ENCODE peak calls at places on chromosomes 1 and 21, in ten cellular contexts. One of them, this sample, is unnamed.

GRCh38 chr1:28134651-28135207 is 41.8 kb downstream of the PTAFR start:
- DNase-seq in glutamatergic neuron: no peak
- DNase-seq in activated CD4-positive, alpha-beta T cell treated with anti-CD3 and anti-CD28 coated beads, Interleukin-2, amount 10 ng/mL, durations not matched to agents 7 days and 5 days: no peak
- DNase-seq in activated CD4-positive, alpha-beta memory T cell treated with anti-CD3 and anti-CD28 coated beads, Interleukin-2, amount 10 ng/mL, durations not matched to agents 7 days and 5 days: no peak
- DNase-seq in aorta: no peak
- DNase-seq in activated naive CD4-positive, alpha-beta T cell: no peak
- DNase-seq in cardiac muscle cell: no peak
- DNase-seq in tibial artery: no peak
- DNase-seq in EL: no peak
- DNase-seq in NCI-H1092: no peak
- DNase-seq in this sample: no peak

GRCh38 chr1:3161130-3161840 is 92.3 kb downstream of the PRDM16 start:
- DNase-seq in cardiac muscle cell: no peak
- DNase-seq in activated naive CD4-positive, alpha-beta T cell: no peak
- DNase-seq in activated CD4-positive, alpha-beta memory T cell treated with anti-CD3 and anti-CD28 coated beads, Interleukin-2, amount 10 ng/mL, durations not matched to agents 7 days and 5 days: no peak
- DNase-seq in NCI-H1092: no peak
- DNase-seq in EL: no peak
- DNase-seq in tibial artery: no peak
- DNase-seq in aorta: no peak
- DNase-seq in activated CD4-positive, alpha-beta T cell treated with anti-CD3 and anti-CD28 coated beads, Interleukin-2, amount 10 ng/mL, durations not matched to agents 7 days and 5 days: no peak
- DNase-seq in glutamatergic neuron: no peak
- DNase-seq in this sample: no peak

GRCh38 chr21:42542196-42542595 is 28.5 kb downstream of the SLC37A1 start:
- DNase-seq in EL: no peak
- DNase-seq in activated CD4-positive, alpha-beta memory T cell treated with anti-CD3 and anti-CD28 coated beads, Interleukin-2, amount 10 ng/mL, durations not matched to agents 7 days and 5 days: no peak
- DNase-seq in tibial artery: no peak
- DNase-seq in activated CD4-positive, alpha-beta T cell treated with anti-CD3 and anti-CD28 coated beads, Interleukin-2, amount 10 ng/mL, durations not matched to agents 7 days and 5 days: no peak
- DNase-seq in cardiac muscle cell: no peak
- DNase-seq in NCI-H1092: no peak
- DNase-seq in aorta: peak
- DNase-seq in glutamatergic neuron: peak
- DNase-seq in activated naive CD4-positive, alpha-beta T cell: no peak
- DNase-seq in this sample: peak

GRCh38 chr1:89990976-89991831 is 3.7 kb upstream of the ZNF326 start:
- DNase-seq in activated CD4-positive, alpha-beta T cell treated with anti-CD3 and anti-CD28 coated beads, Interleukin-2, amount 10 ng/mL, durations not matched to agents 7 days and 5 days: no peak
- DNase-seq in cardiac muscle cell: no peak
- DNase-seq in activated CD4-positive, alpha-beta memory T cell treated with anti-CD3 and anti-CD28 coated beads, Interleukin-2, amount 10 ng/mL, durations not matched to agents 7 days and 5 days: no peak
- DNase-seq in activated naive CD4-positive, alpha-beta T cell: no peak
- DNase-seq in aorta: no peak
- DNase-seq in EL: no peak
- DNase-seq in glutamatergic neuron: no peak
- DNase-seq in NCI-H1092: no peak
- DNase-seq in tibial artery: no peak
- DNase-seq in this sample: no peak

GRCh38 chr1:10691075-10691739 is 105.2 kb downstream of the CASZ1 start:
- DNase-seq in activated naive CD4-positive, alpha-beta T cell: no peak
- DNase-seq in glutamatergic neuron: no peak
- DNase-seq in activated CD4-positive, alpha-beta memory T cell treated with anti-CD3 and anti-CD28 coated beads, Interleukin-2, amount 10 ng/mL, durations not matched to agents 7 days and 5 days: no peak
- DNase-seq in aorta: no peak
- DNase-seq in activated CD4-positive, alpha-beta T cell treated with anti-CD3 and anti-CD28 coated beads, Interleukin-2, amount 10 ng/mL, durations not matched to agents 7 days and 5 days: no peak
- DNase-seq in tibial artery: no peak
- DNase-seq in EL: no peak
- DNase-seq in NCI-H1092: no peak
- DNase-seq in cardiac muscle cell: no peak
- DNase-seq in this sample: no peak

GRCh38 chr1:235624751-235625192 is 24.8 kb downstream of the GNG4 start:
- DNase-seq in NCI-H1092: no peak
- DNase-seq in activated naive CD4-positive, alpha-beta T cell: no peak
- DNase-seq in cardiac muscle cell: peak
- DNase-seq in EL: no peak
- DNase-seq in tibial artery: no peak
- DNase-seq in activated CD4-positive, alpha-beta memory T cell treated with anti-CD3 and anti-CD28 coated beads, Interleukin-2, amount 10 ng/mL, durations not matched to agents 7 days and 5 days: no peak
- DNase-seq in activated CD4-positive, alpha-beta T cell treated with anti-CD3 and anti-CD28 coated beads, Interleukin-2, amount 10 ng/mL, durations not matched to agents 7 days and 5 days: no peak
- DNase-seq in aorta: peak
- DNase-seq in glutamatergic neuron: no peak
- DNase-seq in this sample: no peak

GRCh38 chr1:88727205-88727604 is 43.1 kb downstream of the PKN2 start:
- DNase-seq in EL: no peak
- DNase-seq in activated naive CD4-positive, alpha-beta T cell: no peak
- DNase-seq in activated CD4-positive, alpha-beta memory T cell treated with anti-CD3 and anti-CD28 coated beads, Interleukin-2, amount 10 ng/mL, durations not matched to agents 7 days and 5 days: no peak
- DNase-seq in activated CD4-positive, alpha-beta T cell treated with anti-CD3 and anti-CD28 coated beads, Interleukin-2, amount 10 ng/mL, durations not matched to agents 7 days and 5 days: no peak
- DNase-seq in aorta: no peak
- DNase-seq in NCI-H1092: no peak
- DNase-seq in glutamatergic neuron: no peak
- DNase-seq in tibial artery: no peak
- DNase-seq in cardiac muscle cell: no peak
- DNase-seq in this sample: no peak

GRCh38 chr1:59229138-59229537 is 67.8 kb upstream of the FGGY start:
- DNase-seq in aorta: no peak
- DNase-seq in activated naive CD4-positive, alpha-beta T cell: no peak
- DNase-seq in activated CD4-positive, alpha-beta memory T cell treated with anti-CD3 and anti-CD28 coated beads, Interleukin-2, amount 10 ng/mL, durations not matched to agents 7 days and 5 days: no peak
- DNase-seq in EL: no peak
- DNase-seq in glutamatergic neuron: no peak
- DNase-seq in cardiac muscle cell: peak
- DNase-seq in tibial artery: no peak
- DNase-seq in activated CD4-positive, alpha-beta T cell treated with anti-CD3 and anti-CD28 coated beads, Interleukin-2, amount 10 ng/mL, durations not matched to agents 7 days and 5 days: no peak
- DNase-seq in NCI-H1092: no peak
- DNase-seq in this sample: no peak

GRCh38 chr1:31683997-31684396 is 19.8 kb downstream of the COL16A1 start:
- DNase-seq in NCI-H1092: no peak
- DNase-seq in aorta: no peak
- DNase-seq in glutamatergic neuron: no peak
- DNase-seq in cardiac muscle cell: no peak
- DNase-seq in tibial artery: no peak
- DNase-seq in activated CD4-positive, alpha-beta T cell treated with anti-CD3 and anti-CD28 coated beads, Interleukin-2, amount 10 ng/mL, durations not matched to agents 7 days and 5 days: no peak
- DNase-seq in activated CD4-positive, alpha-beta memory T cell treated with anti-CD3 and anti-CD28 coated beads, Interleukin-2, amount 10 ng/mL, durations not matched to agents 7 days and 5 days: no peak
- DNase-seq in activated naive CD4-positive, alpha-beta T cell: no peak
- DNase-seq in EL: no peak
- DNase-seq in this sample: no peak

GRCh38 chr21:42659416-42660117 is 6.1 kb downstream of the PDE9A start:
- DNase-seq in activated naive CD4-positive, alpha-beta T cell: no peak
- DNase-seq in EL: no peak
- DNase-seq in activated CD4-positive, alpha-beta T cell treated with anti-CD3 and anti-CD28 coated beads, Interleukin-2, amount 10 ng/mL, durations not matched to agents 7 days and 5 days: no peak
- DNase-seq in cardiac muscle cell: no peak
- DNase-seq in tibial artery: no peak
- DNase-seq in aorta: no peak
- DNase-seq in glutamatergic neuron: no peak
- DNase-seq in activated CD4-positive, alpha-beta memory T cell treated with anti-CD3 and anti-CD28 coated beads, Interleukin-2, amount 10 ng/mL, durations not matched to agents 7 days and 5 days: no peak
- DNase-seq in NCI-H1092: no peak
- DNase-seq in this sample: no peak

GRCh38 chr1:72830606-72831390 is 548.5 kb upstream of the NEGR1 start:
- DNase-seq in NCI-H1092: no peak
- DNase-seq in EL: no peak
- DNase-seq in activated naive CD4-positive, alpha-beta T cell: no peak
- DNase-seq in glutamatergic neuron: no peak
- DNase-seq in tibial artery: no peak
- DNase-seq in activated CD4-positive, alpha-beta T cell treated with anti-CD3 and anti-CD28 coated beads, Interleukin-2, amount 10 ng/mL, durations not matched to agents 7 days and 5 days: no peak
- DNase-seq in aorta: no peak
- DNase-seq in cardiac muscle cell: no peak
- DNase-seq in activated CD4-positive, alpha-beta memory T cell treated with anti-CD3 and anti-CD28 coated beads, Interleukin-2, amount 10 ng/mL, durations not matched to agents 7 days and 5 days: no peak
- DNase-seq in this sample: no peak

GRCh38 chr1:109667452-109668122 is at the start of gene GSTM2:
- DNase-seq in activated CD4-positive, alpha-beta memory T cell treated with anti-CD3 and anti-CD28 coated beads, Interleukin-2, amount 10 ng/mL, durations not matched to agents 7 days and 5 days: peak
- DNase-seq in aorta: peak
- DNase-seq in tibial artery: peak
- DNase-seq in glutamatergic neuron: peak
- DNase-seq in activated naive CD4-positive, alpha-beta T cell: peak
- DNase-seq in EL: peak
- DNase-seq in activated CD4-positive, alpha-beta T cell treated with anti-CD3 and anti-CD28 coated beads, Interleukin-2, amount 10 ng/mL, durations not matched to agents 7 days and 5 days: peak
- DNase-seq in NCI-H1092: peak
- DNase-seq in cardiac muscle cell: peak
- DNase-seq in this sample: peak

GRCh38 chr1:225815526-225816178 is 5.7 kb downstream of the EPHX1 start:
- DNase-seq in tibial artery: peak
- DNase-seq in NCI-H1092: no peak
- DNase-seq in EL: no peak
- DNase-seq in activated CD4-positive, alpha-beta T cell treated with anti-CD3 and anti-CD28 coated beads, Interleukin-2, amount 10 ng/mL, durations not matched to agents 7 days and 5 days: no peak
- DNase-seq in cardiac muscle cell: no peak
- DNase-seq in activated CD4-positive, alpha-beta memory T cell treated with anti-CD3 and anti-CD28 coated beads, Interleukin-2, amount 10 ng/mL, durations not matched to agents 7 days and 5 days: no peak
- DNase-seq in aorta: no peak
- DNase-seq in activated naive CD4-positive, alpha-beta T cell: no peak
- DNase-seq in glutamatergic neuron: no peak
- DNase-seq in this sample: no peak

GRCh38 chr1:8625480-8625879 is 192.0 kb downstream of the RERE start:
- DNase-seq in activated CD4-positive, alpha-beta T cell treated with anti-CD3 and anti-CD28 coated beads, Interleukin-2, amount 10 ng/mL, durations not matched to agents 7 days and 5 days: no peak
- DNase-seq in NCI-H1092: no peak
- DNase-seq in activated naive CD4-positive, alpha-beta T cell: no peak
- DNase-seq in aorta: no peak
- DNase-seq in cardiac muscle cell: no peak
- DNase-seq in glutamatergic neuron: no peak
- DNase-seq in EL: no peak
- DNase-seq in activated CD4-positive, alpha-beta memory T cell treated with anti-CD3 and anti-CD28 coated beads, Interleukin-2, amount 10 ng/mL, durations not matched to agents 7 days and 5 days: no peak
- DNase-seq in tibial artery: no peak
- DNase-seq in this sample: no peak

GRCh38 chr1:112255080-112255479 is 140.9 kb upstream of the CTTNBP2NL start:
- DNase-seq in activated naive CD4-positive, alpha-beta T cell: no peak
- DNase-seq in activated CD4-positive, alpha-beta memory T cell treated with anti-CD3 and anti-CD28 coated beads, Interleukin-2, amount 10 ng/mL, durations not matched to agents 7 days and 5 days: no peak
- DNase-seq in aorta: no peak
- DNase-seq in cardiac muscle cell: no peak
- DNase-seq in NCI-H1092: no peak
- DNase-seq in tibial artery: no peak
- DNase-seq in EL: no peak
- DNase-seq in activated CD4-positive, alpha-beta T cell treated with anti-CD3 and anti-CD28 coated beads, Interleukin-2, amount 10 ng/mL, durations not matched to agents 7 days and 5 days: no peak
- DNase-seq in glutamatergic neuron: no peak
- DNase-seq in this sample: no peak

GRCh38 chr1:3587133-3587733 is 24.1 kb downstream of the MEGF6 start:
- DNase-seq in EL: peak
- DNase-seq in aorta: no peak
- DNase-seq in activated CD4-positive, alpha-beta memory T cell treated with anti-CD3 and anti-CD28 coated beads, Interleukin-2, amount 10 ng/mL, durations not matched to agents 7 days and 5 days: no peak
- DNase-seq in activated CD4-positive, alpha-beta T cell treated with anti-CD3 and anti-CD28 coated beads, Interleukin-2, amount 10 ng/mL, durations not matched to agents 7 days and 5 days: no peak
- DNase-seq in tibial artery: no peak
- DNase-seq in NCI-H1092: no peak
- DNase-seq in cardiac muscle cell: peak
- DNase-seq in activated naive CD4-positive, alpha-beta T cell: no peak
- DNase-seq in glutamatergic neuron: no peak
- DNase-seq in this sample: no peak

This sample was measured in lower lobe of right lung.